ENCODE peak calls at places on chromosome 5, in seven cellular contexts. U is Calu3, O is A549, X is suprapubic skin, Y is uterus, R is PC-9, J is pancreas. H is an unnamed sample.

GRCh38 chr5:6722015-6722414 is 8.8 kb downstream of the TENT4A start:
- DNase-seq in R (no peak), O (no peak), Y (no peak), U (no peak), J (no peak), X (no peak), H (no peak)

GRCh38 chr5:14569948-14570691 is 11.5 kb upstream of the OTULINL start:
- DNase-seq in J (no peak), Y (no peak), R (no peak), O (peak; percentile 77), U (no peak), X (no peak), H (no peak)

GRCh38 chr5:133384120-133384855 is 228.1 kb downstream of the FSTL4 start:
- DNase-seq in Y (no peak), R (no peak), U (no peak), O (no peak), J (no peak), X (peak; percentile 52), H (no peak)

GRCh38 chr5:154962494-154962893 is 21.6 kb downstream of the MRPL22 start:
- DNase-seq in Y (no peak), J (no peak), R (no peak), U (no peak), X (no peak), O (peak; percentile 16), H (no peak)

GRCh38 chr5:139385061-139385889 is 2.2 kb upstream of the SLC23A1 start:
- DNase-seq in Y (no peak), X (no peak), J (no peak), U (peak; percentile 53), R (peak; percentile 47), O (no peak), H (no peak)

GRCh38 chr5:14239951-14240350 is 96.8 kb downstream of the TRIO start:
- DNase-seq in O (no peak), U (no peak), X (no peak), R (no peak), J (no peak), Y (no peak), H (no peak)

GRCh38 chr5:97192580-97193421 is 9.8 kb upstream of the RIOK2 start:
- DNase-seq in R (peak; percentile 76), O (no peak), U (peak; percentile 11), X (no peak), Y (no peak), J (no peak), H (peak; percentile 77)

GRCh38 chr5:31688515-31689092 is 49.7 kb downstream of the PDZD2 start:
- DNase-seq in O (no peak), J (no peak), X (no peak), R (no peak), U (no peak), Y (no peak), H (no peak)

GRCh38 chr5:179828756-179829421 is 8.2 kb downstream of the SQSTM1 start:
- DNase-seq in U (no peak), O (no peak), Y (no peak), R (no peak), X (no peak), J (no peak), H (no peak)

GRCh38 chr5:108278285-108279240 is 103.3 kb downstream of the FBXL17 start:
- DNase-seq in X (no peak), J (no peak), O (peak; percentile 1), U (no peak), R (no peak), Y (no peak), H (no peak)

GRCh38 chr5:43191740-43192557 is at the start of gene NIM1K:
- DNase-seq in O (peak; percentile 32), Y (peak; percentile 51), R (peak; percentile 55), J (peak; percentile 64), X (peak; percentile 89), U (peak; percentile 60), H (peak; percentile 88)

GRCh38 chr5:74233571-74233970 is 407.0 kb downstream of the ENC1 start:
- DNase-seq in X (no peak), U (no peak), O (no peak), Y (no peak), J (no peak), R (no peak), H (no peak)

GRCh38 chr5:1516615-1517601 is 6.9 kb downstream of the LPCAT1 start:
- DNase-seq in Y (peak; percentile 8), O (peak; percentile 48), R (peak; percentile 38), X (peak; percentile 77), U (no peak), J (peak; percentile 16), H (peak; percentile 10)

GRCh38 chr5:142422426-142422825 is 97.6 kb upstream of the SPRY4 start:
- DNase-seq in R (no peak), X (no peak), J (no peak), Y (no peak), O (no peak), U (no peak), H (no peak)

GRCh38 chr5:135005076-135005475 is 29.0 kb downstream of the PITX1 start:
- DNase-seq in X (no peak), O (no peak), U (no peak), R (no peak), J (no peak), Y (no peak), H (no peak)

GRCh38 chr5:124583469-124584350 is 162.7 kb downstream of the ZNF608 start:
- DNase-seq in U (peak; percentile 51), J (no peak), R (peak; percentile 16), O (peak; percentile 64), X (no peak), Y (no peak), H (no peak)

GRCh38 chr5:165999693-166000092 is 2291.8 kb upstream of the WWC1 start:
- DNase-seq in X (no peak), U (no peak), J (no peak), Y (no peak), R (no peak), O (no peak), H (no peak)

GRCh38 chr5:157177935-157178334 is 2.7 kb upstream of the ITK start:
- DNase-seq in J (no peak), X (no peak), Y (no peak), U (no peak), R (no peak), O (peak; percentile 4), H (no peak)

GRCh38 chr5:39400711-39401385 is 23.9 kb downstream of the DAB2 start:
- DNase-seq in J (no peak), O (no peak), R (no peak), Y (no peak), U (no peak), X (no peak), H (no peak)

GRCh38 chr5:158389786-158390185 is 530.8 kb upstream of the CLINT1 start:
- DNase-seq in U (no peak), O (no peak), R (no peak), Y (no peak), J (no peak), X (no peak), H (peak; percentile 14)

GRCh38 chr5:95555553-95555952 is 652 bp downstream of the ARSK start:
- DNase-seq in R (no peak), X (no peak), J (no peak), Y (no peak), U (no peak), O (no peak), H (no peak)

GRCh38 chr5:95549030-95549429 is 5.7 kb downstream of the SKIC3 start:
- DNase-seq in U (no peak), R (no peak), O (no peak), X (no peak), J (no peak), Y (no peak), H (no peak)

GRCh38 chr5:95554331-95554646 is 488 bp downstream of the SKIC3 start:
- DNase-seq in X (no peak), R (no peak), Y (no peak), U (no peak), J (no peak), O (no peak), H (no peak)

GRCh38 chr5:95554647-95555548 is at the start of the genes ARSK and SKIC3:
- DNase-seq in O (peak; percentile 98), R (peak; percentile 92), J (peak; percentile 94), X (peak; percentile 95), Y (peak; percentile 96), U (peak; percentile 91), H (peak; percentile 92)
- TF ChIP-seq CTCF in O (no peak), R (no peak), J (no peak), X (peak; percentile 54), Y (no peak), U (peak; percentile 21), H (peak; percentile 40)

GRCh38 chr5:171648279-171648774 is 137.3 kb upstream of the SMIM23 start:
- DNase-seq in R (no peak), X (no peak), U (no peak), J (no peak), Y (no peak), O (no peak), H (no peak)

GRCh38 chr5:171649002-171649401 is 136.6 kb upstream of the SMIM23 start:
- DNase-seq in U (no peak), J (no peak), X (no peak), Y (no peak), R (no peak), O (no peak), H (no peak)

GRCh38 chr5:171646338-171647042 is 139.1 kb upstream of the SMIM23 start:
- DNase-seq in J (no peak), O (no peak), R (no peak), U (no peak), Y (no peak), X (no peak), H (no peak)

GRCh38 chr5:171647900-171648253 is 137.7 kb upstream of the SMIM23 start:
- DNase-seq in Y (no peak), R (no peak), J (no peak), X (no peak), O (no peak), U (no peak), H (no peak)

GRCh38 chr5:171647043-171647899 is 138.3 kb upstream of the SMIM23 start:
- DNase-seq in Y (no peak), X (no peak), U (peak; percentile 71), R (peak; percentile 64), O (peak; percentile 45), J (no peak), H (peak; percentile 25)
- TF ChIP-seq CTCF in Y (no peak), X (no peak), U (no peak), R (no peak), O (no peak), J (no peak), H (no peak)

DNA sequence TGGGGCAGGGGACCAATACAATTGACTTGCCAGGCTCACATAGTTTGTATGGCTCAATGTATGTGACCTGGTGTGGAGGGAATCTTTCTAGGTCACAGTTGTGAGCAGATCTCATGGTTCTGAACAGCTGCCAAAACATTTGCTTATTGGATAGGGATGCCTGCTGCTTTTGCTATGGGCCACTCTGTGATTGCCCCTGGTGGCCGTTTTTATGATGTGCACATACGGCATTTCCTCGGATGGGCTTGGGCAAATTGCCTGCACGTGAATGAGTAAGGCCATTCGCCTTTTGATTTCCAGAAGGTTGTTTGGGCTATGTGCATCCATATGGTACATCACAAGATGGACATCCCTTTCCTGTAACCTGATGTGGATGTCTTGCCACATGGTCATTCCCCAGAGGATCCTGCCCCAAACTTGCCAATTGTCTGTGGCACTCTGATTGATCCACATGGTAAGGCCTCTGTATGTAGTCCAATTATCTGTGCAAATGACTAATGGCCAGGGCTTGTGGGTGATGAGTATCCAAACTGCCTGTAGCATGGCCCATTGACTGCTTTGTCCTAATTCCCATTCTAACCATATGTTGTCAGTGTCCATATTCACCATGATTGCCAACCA is 10.7 kb upstream of the SLC22A4 start:
- DNase-seq in U (peak; percentile 64), O (peak; percentile 57), X (no peak), J (no peak), Y (peak; percentile 43), R (no peak), H (peak; percentile 78)
- TF ChIP-seq CTCF in U (peak; percentile 69), O (peak; percentile 21), X (peak; percentile 50), J (peak; percentile 48), Y (peak; percentile 16), R (peak; percentile 62), H (peak; percentile 85)

GRCh38 chr5:141245250-141245717 is at the start of gene PCDHB15:
- DNase-seq in O (peak; percentile 17), Y (peak; percentile 19), R (peak; percentile 11), J (no peak), X (no peak), U (no peak), H (peak; percentile 33)
- TF ChIP-seq CTCF in O (no peak), Y (no peak), R (peak; percentile 45), J (no peak), X (no peak), U (no peak), H (peak; percentile 45)

H was measured in BE2C.